ENCODE peak calls at places on chromosomes 16 and 17, in seven cellular contexts. C, N, M, K, U, J and Z are unnamed samples. For H3K79me2, the result is how much of the 10 kb centered on the place peaks cover.

GRCh38 chr17:75147878-75148546 is 6.3 kb downstream of the JPT1 start:
- DNase-seq in N (no peak), K (no peak), M (no peak), C (no peak), J (no peak), U (no peak), Z (no peak)

GRCh38 chr17:82655038-82655479 is 6.8 kb upstream of the WDR45B start:
- DNase-seq in N (no peak), U (no peak), K (peak), J (no peak), C (no peak), M (peak), Z (no peak)

GRCh38 chr17:31467502-31468256 is 76.2 kb downstream of the RAB11FIP4 start:
- DNase-seq in N (peak), M (no peak), K (peak), C (peak), U (no peak), J (no peak), Z (no peak)

GRCh38 chr16:67459066-67459857 is 21.7 kb downstream of the ATP6V0D1 start:
- DNase-seq in U (peak), N (no peak), M (no peak), C (no peak), J (no peak), K (no peak), Z (no peak)

GRCh38 chr16:53080345-53081031 is 25.7 kb downstream of the CHD9 start:
- DNase-seq in U (peak), J (no peak), M (peak), C (no peak), K (peak), N (no peak), Z (no peak)

GRCh38 chr17:63993368-63993990 is 4.7 kb upstream of the PRR29 start:
- DNase-seq in K (no peak), C (peak), N (no peak), J (no peak), M (no peak), U (no peak), Z (peak)

GRCh38 chr16:67563708-67564468 is 1.6 kb downstream of the CTCF start:
- DNase-seq in C (peak), N (peak), K (peak), J (no peak), M (peak), U (peak), Z (peak)

GRCh38 chr17:80941743-80942211 is 49.9 kb upstream of the CHMP6 start:
- DNase-seq in N (no peak), M (no peak), C (no peak), J (no peak), K (no peak), U (peak), Z (no peak)

GRCh38 chr17:72297326-72298115 is 176.7 kb downstream of the SOX9 start:
- DNase-seq in J (peak), M (peak), C (no peak), N (no peak), U (peak), K (no peak), Z (no peak)

GRCh38 chr17:69898606-69899005 is 176.4 kb upstream of the KCNJ16 start:
- DNase-seq in M (no peak), U (peak), N (no peak), C (no peak), K (no peak), J (no peak), Z (no peak)

GRCh38 chr16:89430436-89431157 is 59.8 kb downstream of the ANKRD11 start:
- DNase-seq in K (peak), C (no peak), U (no peak), J (no peak), M (no peak), N (no peak), Z (no peak)

GRCh38 chr17:75087558-75088453 is at the start of gene SLC16A5:
- DNase-seq in M (no peak), J (peak), C (peak), U (peak), N (peak), K (peak), Z (no peak)

GRCh38 chr17:43905400-43905984 is 1.8 kb downstream of the MPP2 start:
- DNase-seq in M (no peak), J (no peak), N (peak), C (peak), U (no peak), K (no peak), Z (no peak)

GRCh38 chr17:51161541-51161940 is 4.7 kb upstream of the NME2 start:
- DNase-seq in M (no peak), K (no peak), C (no peak), U (no peak), N (no peak), J (no peak), Z (no peak)
- H3K79me2 ChIP-seq in M (under half), K (under half), C (under half), U (under half), N (under half), J (half or more), Z (under half)

DNA sequence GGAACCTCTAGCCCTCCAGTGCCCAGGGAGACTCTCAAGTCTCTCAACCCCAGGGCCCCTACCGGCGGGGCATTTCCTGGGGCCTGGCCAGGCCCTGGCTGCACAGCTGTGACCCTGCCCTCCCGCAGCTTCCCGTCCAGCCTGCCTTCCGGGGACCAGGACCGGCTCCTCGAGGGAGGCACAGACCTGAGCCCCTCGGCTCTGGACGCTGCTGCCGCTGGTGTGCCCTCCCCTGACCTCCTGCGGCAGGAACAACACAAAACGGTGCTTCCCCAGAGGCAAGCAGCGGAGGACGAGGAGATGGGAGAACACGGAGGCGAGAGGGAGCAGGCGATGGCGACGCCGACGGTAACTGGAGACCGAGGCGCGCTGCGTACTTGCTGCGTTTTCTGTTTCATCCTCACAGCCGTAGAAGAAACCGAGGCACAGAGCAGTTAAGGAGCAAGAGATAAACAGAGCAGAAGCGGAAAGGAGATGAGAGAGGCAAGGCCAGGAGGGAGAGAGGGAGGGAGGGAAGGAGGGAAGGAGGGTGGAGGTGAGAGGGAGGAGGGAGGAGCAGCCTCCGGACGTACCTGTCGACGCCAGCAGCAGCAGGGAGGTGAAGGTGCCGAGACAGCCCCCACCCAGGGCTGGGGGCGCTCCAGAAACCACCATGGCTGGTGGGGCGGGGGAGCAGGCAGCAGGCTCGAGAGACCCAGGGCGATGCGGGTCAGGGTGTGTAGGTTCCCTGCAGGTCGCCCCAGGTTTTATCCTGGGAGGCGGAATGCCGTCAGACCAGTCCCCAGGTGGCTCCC is at the start of gene PRSS22:
- DNase-seq in U (peak), J (no peak), K (peak), N (peak), C (peak), M (peak), Z (no peak)
- TF ChIP-seq EZH2phosphoT487 in U (no peak), J (no peak), K (no peak), N (no peak), C (peak), M (no peak), Z (no peak)

GRCh38 chr17:39679521-39680192 is 8.2 kb downstream of the PGAP3 start:
- DNase-seq in N (no peak), J (no peak), U (no peak), M (no peak), C (no peak), K (no peak), Z (peak)
- H3K4me3 ChIP-seq in N (no peak), J (no peak), U (no peak), M (no peak), C (no peak), K (no peak), Z (no peak)

DNA sequence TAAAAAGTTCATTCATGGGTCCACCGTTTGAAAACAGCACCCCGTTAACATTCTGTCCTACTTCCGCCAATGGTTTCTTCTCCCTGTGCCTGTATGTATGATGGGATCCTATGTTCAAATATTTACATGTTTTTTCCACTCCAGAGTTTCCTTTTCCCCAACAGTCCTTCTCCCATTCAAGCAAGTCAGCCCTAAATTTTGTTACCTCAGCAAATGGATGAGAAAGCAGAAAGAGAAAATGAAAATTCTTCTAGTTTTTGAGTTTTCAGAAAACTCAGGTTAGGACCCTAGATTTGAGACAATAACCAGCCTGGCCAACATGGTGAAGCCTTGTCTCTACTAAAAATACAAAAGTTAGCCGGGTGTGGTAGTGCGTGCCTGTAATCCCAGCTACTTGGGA is 3.5 kb upstream of the ERN2 start:
- DNase-seq in J (no peak), K (no peak), N (no peak), C (no peak), M (no peak), U (no peak), Z (no peak)
- H3K79me2 ChIP-seq in J (under half), K (under half), N (under half), C (under half), M (under half), U (under half), Z (under half)

GRCh38 chr17:17523001-17523713 is 27.0 kb upstream of the RASD1 start:
- DNase-seq in M (no peak), K (no peak), U (no peak), N (peak), C (peak), J (no peak), Z (no peak)
- TF ChIP-seq EZH2phosphoT487 in M (no peak), K (no peak), U (no peak), N (no peak), C (no peak), J (no peak), Z (no peak)

DNA sequence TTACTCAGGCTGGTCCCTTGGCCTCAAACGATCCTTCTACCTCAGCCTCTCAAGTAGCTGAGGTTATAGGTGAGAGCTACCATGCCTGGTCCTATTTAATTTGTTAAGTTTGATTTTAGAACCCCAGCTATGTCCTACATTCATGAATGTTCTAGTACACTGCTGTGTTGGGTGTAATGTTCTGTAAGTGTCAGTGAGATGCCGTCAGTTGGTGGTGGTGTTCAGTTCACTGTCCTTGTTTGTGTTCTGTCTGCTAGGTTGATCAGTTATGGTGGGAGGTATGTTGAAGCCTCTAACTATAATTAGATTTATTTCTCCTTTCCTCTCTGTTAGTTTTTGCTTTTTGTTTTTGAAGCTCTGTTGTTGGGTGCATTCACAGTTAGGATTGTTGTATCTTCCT is 8.3 kb downstream of the IST1 start:
- DNase-seq in U (no peak), N (no peak), M (no peak), K (no peak), J (no peak), C (no peak), Z (no peak)
- H3K4me3 ChIP-seq in U (no peak), N (no peak), M (no peak), K (no peak), J (no peak), C (no peak), Z (no peak)

GRCh38 chr17:19002805-19003542 is 1.6 kb downstream of the FAM83G start:
- DNase-seq in N (no peak), M (no peak), C (peak), K (no peak), J (no peak), U (peak), Z (no peak)

GRCh38 chr17:18999394-18999793 is 5.2 kb downstream of the FAM83G start:
- DNase-seq in M (no peak), K (no peak), U (no peak), C (no peak), J (no peak), N (no peak), Z (no peak)

GRCh38 chr17:18999911-19000310 is 4.7 kb downstream of the FAM83G start:
- DNase-seq in N (no peak), U (no peak), K (no peak), M (no peak), C (no peak), J (no peak), Z (no peak)

GRCh38 chr17:19002191-19002590 is 2.4 kb downstream of the FAM83G start:
- DNase-seq in K (no peak), M (no peak), N (no peak), J (no peak), C (no peak), U (peak), Z (no peak)

GRCh38 chr17:19000531-19001011 is 4.0 kb downstream of the FAM83G start:
- DNase-seq in K (peak), J (no peak), C (peak), N (no peak), U (peak), M (peak), Z (no peak)
- H3K79me2 ChIP-seq in K (half or more), J (half or more), C (under half), N (half or more), U (half or more), M (under half), Z (under half)

DNA sequence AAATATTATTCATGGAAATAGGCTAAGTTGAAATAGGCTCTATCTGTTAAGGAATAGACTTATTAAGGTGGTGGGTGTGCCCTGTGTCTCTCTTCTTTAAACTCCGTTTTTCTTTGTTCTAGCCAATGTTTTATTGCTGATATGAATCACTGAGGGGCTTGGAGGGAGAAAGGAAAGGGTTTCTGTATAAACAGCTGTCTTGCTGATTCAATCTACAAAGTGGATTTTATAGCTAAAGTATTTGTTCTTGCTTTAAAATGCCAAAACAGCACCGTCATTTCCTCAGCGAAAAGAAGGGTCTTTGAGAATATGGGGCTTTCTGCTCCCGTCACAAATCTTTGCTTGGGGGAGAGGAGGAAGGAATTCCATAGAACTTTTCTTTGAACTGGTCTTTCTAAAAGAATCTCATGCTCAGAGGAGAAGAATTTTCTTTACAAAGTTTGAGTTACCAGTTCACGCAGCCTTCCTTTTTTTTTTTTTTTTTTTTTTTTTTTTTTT is 39.3 kb downstream of the MSI2 start:
- DNase-seq in J (peak), N (no peak), U (no peak), M (peak), C (no peak), K (no peak), Z (no peak)
- TF ChIP-seq EZH2phosphoT487 in J (no peak), N (no peak), U (no peak), M (no peak), C (no peak), K (no peak), Z (no peak)

GRCh38 chr17:49360796-49361128 is 1.3 kb downstream of the ZNF652 start:
- DNase-seq in N (no peak), M (no peak), K (peak), C (peak), J (no peak), U (no peak), Z (no peak)

GRCh38 chr17:49361129-49361901 is 735 bp downstream of the ZNF652 start:
- DNase-seq in U (peak), N (peak), J (no peak), M (peak), K (peak), C (no peak), Z (peak)

GRCh38 chr17:49361902-49362722 is at the start of gene ZNF652:
- DNase-seq in N (peak), U (peak), K (peak), J (peak), C (peak), M (peak), Z (peak)

GRCh38 chr17:49358638-49359247 is 3.3 kb downstream of the ZNF652 start:
- DNase-seq in M (no peak), C (no peak), K (no peak), N (no peak), U (peak), J (no peak), Z (peak)

DNA sequence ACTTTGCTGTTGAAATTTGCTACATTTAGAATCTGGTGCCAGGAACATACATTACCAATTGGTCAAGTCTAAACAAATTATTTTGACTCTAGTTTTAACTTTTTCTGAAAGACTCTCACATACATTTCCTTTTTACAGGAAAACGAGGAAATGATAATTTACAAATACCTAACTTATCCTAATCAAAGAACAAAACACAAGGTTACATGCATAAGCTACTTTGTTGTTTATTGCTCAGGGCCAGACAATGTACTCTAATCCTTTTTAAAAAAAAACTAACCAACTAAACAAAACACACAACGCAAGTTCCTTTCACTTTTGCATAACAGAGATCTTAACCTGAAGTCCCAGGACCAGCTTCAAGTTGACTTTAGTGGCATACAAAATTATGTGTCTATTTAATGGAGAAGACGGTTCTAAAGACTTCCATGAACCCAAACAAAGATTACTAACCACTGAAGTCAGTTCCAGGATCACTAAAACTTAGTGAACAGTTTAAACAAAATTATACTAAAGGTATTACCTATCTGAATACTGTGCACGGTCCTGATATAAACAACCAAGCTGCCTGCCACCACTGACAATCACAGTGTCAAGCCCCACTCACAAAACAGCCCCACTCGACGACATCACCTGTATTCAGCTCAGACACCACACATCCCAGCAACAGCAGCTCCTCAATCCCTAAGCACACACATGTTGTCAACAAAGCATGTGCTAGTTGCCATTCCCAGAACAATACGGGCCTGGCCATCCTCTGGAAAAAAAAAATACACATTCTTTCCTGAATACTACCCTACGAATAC is 1.9 kb downstream of the ZNF652 start:
- DNase-seq in N (no peak), K (no peak), U (peak), C (peak), J (no peak), M (peak), Z (peak)
- H3K4me3 ChIP-seq in N (peak), K (peak), U (peak), C (peak), J (peak), M (peak), Z (peak)

DNA sequence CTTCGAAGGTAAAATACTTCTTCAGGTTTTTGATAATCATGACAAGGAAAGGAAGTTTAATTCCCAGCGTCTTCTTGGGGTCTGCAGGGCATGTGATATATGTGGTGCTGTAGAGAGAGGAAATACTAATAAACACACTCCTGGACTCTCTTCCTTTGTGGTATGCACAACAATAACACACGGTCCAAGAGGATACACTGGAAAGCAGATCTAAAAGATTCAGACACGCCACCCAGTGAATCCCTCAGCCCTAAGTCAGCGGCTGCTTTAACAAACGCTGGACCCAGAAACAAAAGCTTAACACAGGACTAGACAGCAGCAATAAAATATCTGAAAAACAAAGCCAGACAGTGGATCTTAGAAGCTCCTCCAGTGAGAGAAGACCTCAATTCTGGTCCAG is 13.1 kb downstream of the CFAP20 start:
- DNase-seq in C (no peak), K (no peak), M (no peak), N (no peak), U (no peak), J (no peak), Z (no peak)
- H3K79me2 ChIP-seq in C (under half), K (half or more), M (under half), N (under half), U (half or more), J (half or more), Z (under half)